ENCODE peak calls at places on chromosomes 2 and 18, in four cellular contexts. Y is CD4-positive, CD25-positive, alpha-beta regulatory T cell; P is K562; M is vagina. R is an unnamed sample.

GRCh38 chr2:10057231-10058107 is 14.1 kb downstream of the KLF11 start:
- DNase-seq in P (peak; percentile 91), Y (no peak), M (no peak), R (no peak)

GRCh38 chr2:43184339-43184895 is 42.0 kb downstream of the ZFP36L2 start:
- DNase-seq in Y (peak; percentile 70), M (no peak), P (peak; percentile 74), R (no peak)

GRCh38 chr2:189685540-189686229 is 11.2 kb downstream of the ANKAR start:
- DNase-seq in M (no peak), Y (no peak), P (no peak), R (peak; percentile 64)

GRCh38 chr2:118842687-118843491 is 4.6 kb downstream of the EN1 start:
- DNase-seq in P (no peak), Y (no peak), M (no peak), R (no peak)

GRCh38 chr2:25690058-25690457 is 16.7 kb upstream of the DTNB start:
- DNase-seq in M (no peak), P (no peak), Y (no peak), R (no peak)

GRCh38 chr2:38377501-38378258 is 607 bp upstream of the ATL2 start:
- DNase-seq in Y (no peak), M (no peak), P (no peak), R (no peak)

GRCh38 chr2:66329081-66329605 is 105.8 kb upstream of the MEIS1 start:
- DNase-seq in M (no peak), P (no peak), Y (no peak), R (no peak)

GRCh38 chr2:142044168-142044567 is 86.6 kb downstream of the LRP1B start:
- DNase-seq in M (no peak), Y (no peak), P (no peak), R (no peak)

GRCh38 chr2:232113821-232114220 is 152.3 kb downstream of the DIS3L2 start:
- DNase-seq in P (no peak), M (no peak), Y (peak; percentile 26), R (no peak)

GRCh38 chr18:25962176-25962575 is 128.2 kb downstream of the SS18 start:
- DNase-seq in P (no peak), M (no peak), Y (no peak), R (no peak)

DNA sequence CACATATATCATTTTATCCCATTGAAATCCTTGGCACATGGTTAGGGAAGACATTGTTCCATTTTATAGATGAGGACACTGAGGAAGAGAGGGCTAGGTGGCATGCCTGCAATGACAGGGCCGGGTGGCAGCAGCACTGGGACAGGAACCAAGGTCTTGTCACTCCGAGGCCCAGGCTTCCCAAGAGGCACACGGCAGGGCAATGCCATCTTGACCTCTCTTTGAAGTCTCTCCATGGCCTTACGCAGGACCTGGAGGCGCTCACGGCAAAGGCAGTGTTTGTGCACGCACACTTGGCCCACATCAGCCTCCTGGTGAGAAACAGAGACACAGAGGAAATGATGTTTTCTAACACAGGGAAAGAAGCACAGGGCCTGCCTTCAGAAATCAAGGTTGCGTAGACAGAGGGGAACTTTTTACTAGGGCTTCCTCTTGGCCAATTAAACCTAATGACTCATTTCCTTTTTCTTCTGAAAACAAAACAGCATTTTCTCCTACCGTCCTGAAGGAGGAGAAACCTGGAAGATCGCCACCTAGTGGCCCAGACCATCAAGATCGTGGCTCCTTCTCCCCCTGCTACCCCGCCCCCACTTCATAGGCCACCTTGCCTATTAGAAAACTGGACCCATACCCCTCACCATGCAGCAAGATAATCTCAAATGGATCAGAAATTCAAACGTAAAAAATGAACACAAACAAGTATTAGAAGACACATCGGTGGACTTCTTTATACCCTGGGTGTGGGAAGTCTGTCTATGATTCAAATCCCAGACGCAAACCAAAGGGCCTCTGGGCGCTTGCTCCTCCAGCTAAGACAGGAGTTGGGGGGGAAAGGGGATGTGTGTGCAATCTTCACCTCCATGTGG is 74.6 kb upstream of the SP3 start:
- DNase-seq in P (peak; percentile 90), M (no peak), Y (peak; percentile 93), R (peak; percentile 91)
- H3K27ac ChIP-seq in P (peak overlapping the region; percentile 76), M (peak overlapping the region; percentile 83), Y (peak overlapping the region; percentile 77), R (peak overlapping the region; percentile 63)

DNA sequence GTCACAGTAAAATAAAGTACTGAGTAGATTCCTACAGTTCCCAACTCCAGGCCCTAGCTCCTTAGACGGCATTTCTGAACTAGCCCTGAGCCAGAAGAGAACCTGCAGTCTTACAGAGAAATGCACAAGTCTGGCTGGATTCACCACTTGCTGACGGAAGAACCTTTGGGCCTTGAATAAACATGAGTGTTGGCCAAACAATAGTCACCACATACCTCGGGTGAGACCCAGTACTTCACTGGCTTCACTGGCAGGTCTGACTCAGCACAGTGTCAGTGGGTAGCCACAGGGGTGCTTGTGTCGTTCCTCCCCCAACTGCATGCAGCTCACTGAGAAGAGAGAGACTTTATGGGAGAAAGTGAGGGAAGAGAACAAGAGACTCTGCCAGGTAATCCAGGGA is 88.9 kb downstream of the TMEM185B start:
- DNase-seq in M (no peak), Y (no peak), P (no peak), R (no peak)
- H3K27ac ChIP-seq in M (no peak overlapping the region), Y (no peak overlapping the region), P (no peak overlapping the region), R (no peak overlapping the region)

DNA sequence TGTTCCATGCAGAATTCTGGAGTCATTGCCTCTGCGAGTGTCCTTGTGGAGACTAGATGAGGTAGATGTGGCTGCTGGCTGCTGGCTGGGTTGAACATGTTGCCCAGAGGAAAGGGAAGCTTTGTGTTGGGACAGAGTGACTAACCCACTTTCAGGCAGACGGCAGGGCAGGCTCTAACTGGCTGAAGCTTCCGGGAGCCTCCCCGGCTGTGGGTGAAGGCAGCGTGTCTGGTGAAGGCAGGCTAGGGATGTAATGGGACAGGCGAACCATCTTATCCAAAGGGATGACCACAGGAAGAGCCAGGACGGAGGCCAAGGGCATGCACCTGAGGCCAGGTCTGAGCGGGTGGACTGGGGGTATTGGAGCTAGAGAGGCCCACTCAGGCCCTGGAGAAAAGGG is 16.0 kb downstream of the ASPRV1 start:
- DNase-seq in P (no peak), Y (no peak), M (peak; percentile 90), R (peak; percentile 93)
- H3K27ac ChIP-seq in P (no peak overlapping the region), Y (no peak overlapping the region), M (no peak overlapping the region), R (peak overlapping the region; percentile 95)

GRCh38 chr18:48833701-48834394 is 116.9 kb downstream of the SMAD7 start:
- DNase-seq in P (no peak), M (no peak), Y (peak; percentile 90), R (no peak)
- H3K27ac ChIP-seq in P (no peak overlapping the region), M (peak overlapping the region; percentile 40), Y (peak overlapping the region; percentile 74), R (no peak overlapping the region)

DNA sequence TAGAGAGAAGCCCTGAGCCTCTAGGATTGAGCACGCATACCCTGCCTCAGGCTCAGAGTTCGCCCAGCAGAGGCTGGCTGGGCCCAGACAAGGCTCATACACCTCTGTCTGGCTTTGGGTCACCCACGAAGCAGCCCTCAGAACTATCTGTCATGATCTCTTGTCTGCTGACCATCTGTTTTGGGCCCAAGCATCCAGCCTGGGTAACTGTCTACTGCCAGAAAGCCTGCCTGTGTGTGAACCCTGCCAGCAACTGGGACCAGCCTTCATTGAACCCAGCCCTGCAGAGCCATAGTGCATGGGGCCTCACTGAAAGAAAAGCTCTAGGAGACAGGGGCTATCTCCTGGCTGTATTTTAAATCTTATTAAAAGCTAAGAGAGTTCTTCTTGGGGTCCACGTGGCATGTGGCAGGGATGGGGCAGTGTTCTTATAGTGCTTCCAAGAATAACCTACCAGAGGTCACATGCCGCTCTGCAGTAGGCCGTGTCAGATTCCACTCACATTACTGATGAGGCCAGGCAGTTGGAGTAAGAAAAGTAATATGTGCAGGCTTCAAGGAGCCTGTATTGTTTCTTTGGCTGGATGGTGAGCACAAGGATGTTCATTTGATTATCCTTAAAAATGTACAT is 7.3 kb downstream of the TMEM127 start:
- DNase-seq in Y (no peak), M (no peak), P (no peak), R (no peak)
- H3K27ac ChIP-seq in Y (no peak overlapping the region), M (peak overlapping the region; percentile 83), P (no peak overlapping the region), R (peak overlapping the region; percentile 84)

DNA sequence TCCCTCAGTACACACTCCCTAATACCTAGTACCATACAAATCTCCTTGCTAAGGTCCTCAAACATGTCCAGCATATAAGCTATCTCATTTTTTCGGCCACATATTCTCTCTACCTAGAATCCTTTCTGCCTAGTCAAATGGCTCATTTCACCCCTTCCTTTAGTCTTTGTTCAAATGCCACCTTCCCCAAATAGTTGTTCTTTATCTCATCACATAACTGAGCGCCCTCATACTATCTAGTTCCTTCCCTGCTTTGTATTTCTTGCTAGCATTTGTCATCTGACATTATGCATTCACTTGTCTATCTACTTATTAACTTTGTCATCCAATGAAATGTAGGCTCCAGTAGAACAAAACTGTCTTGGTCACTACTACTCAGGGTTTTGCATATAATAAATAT is 35.5 kb downstream of the RPRD1A start:
- DNase-seq in P (no peak), Y (no peak), M (no peak), R (no peak)
- H3K27ac ChIP-seq in P (no peak overlapping the region), Y (no peak overlapping the region), M (no peak overlapping the region), R (no peak overlapping the region)

GRCh38 chr2:54077088-54077900 is 38.1 kb upstream of the ACYP2 start:
- DNase-seq in M (no peak), Y (no peak), P (peak; percentile 31), R (no peak)

GRCh38 chr2:54076577-54076976 is 38.8 kb upstream of the ACYP2 start:
- DNase-seq in P (peak; percentile 28), M (no peak), Y (no peak), R (no peak)

GRCh38 chr2:54079331-54079730 is 36.1 kb upstream of the ACYP2 start:
- DNase-seq in M (no peak), Y (no peak), P (no peak), R (no peak)

GRCh38 chr2:54073796-54074195 is 41.6 kb upstream of the ACYP2 start:
- DNase-seq in P (no peak), M (no peak), Y (peak; percentile 72), R (no peak)

GRCh38 chr2:54074636-54075341 is 40.6 kb upstream of the ACYP2 start:
- DNase-seq in P (no peak), M (no peak), Y (no peak), R (no peak)
- H3K27ac ChIP-seq in P (no peak overlapping the region), M (no peak overlapping the region), Y (no peak overlapping the region), R (no peak overlapping the region)

GRCh38 chr2:99816908-99817307 is 325.5 kb downstream of the AFF3 start:
- DNase-seq in Y (no peak), M (no peak), P (no peak), R (no peak)

GRCh38 chr2:99821572-99822369 is 320.6 kb downstream of the AFF3 start:
- DNase-seq in P (no peak), Y (no peak), M (no peak), R (no peak)

GRCh38 chr2:99819766-99820165 is 322.6 kb downstream of the AFF3 start:
- DNase-seq in M (no peak), P (no peak), Y (no peak), R (no peak)

GRCh38 chr2:99821039-99821438 is 321.4 kb downstream of the AFF3 start:
- DNase-seq in P (no peak), Y (no peak), M (no peak), R (no peak)

GRCh38 chr2:99818842-99819241 is 323.5 kb downstream of the AFF3 start:
- DNase-seq in Y (peak; percentile 34), M (no peak), P (no peak), R (no peak)
- H3K27ac ChIP-seq in Y (no peak overlapping the region), M (no peak overlapping the region), P (no peak overlapping the region), R (no peak overlapping the region)